ENCODE peak calls at places on chromosomes 3 and 15, in nine cellular contexts. X is NCI-H2081; K is stimulated activated naive CD4-positive, alpha-beta T cell; B is NCI-H2171; N is foreskin keratinocyte; U is GM04504; Z is Caki2; W is memory B cell; I is kidney tubule cell. R is an unnamed sample.

GRCh38 chr3:5122741-5123706 is 932 bp downstream of the ARL8B start:
- DNase-seq in X (no peak), K (peak), B (no peak), N (peak), U (no peak), Z (peak), W (peak), I (peak), R (peak)

GRCh38 chr15:83094592-83094991 is 12.9 kb upstream of the TM6SF1 start:
- DNase-seq in X (no peak), K (no peak), B (no peak), N (no peak), U (no peak), Z (no peak), W (no peak), I (no peak), R (no peak)

GRCh38 chr15:40296561-40297230 is 11.0 kb downstream of the PLCB2 start:
- DNase-seq in X (no peak), K (no peak), B (no peak), N (no peak), U (no peak), Z (no peak), W (no peak), I (no peak), R (no peak)

GRCh38 chr3:9681723-9682081 is 21.9 kb upstream of the CPNE9 start:
- DNase-seq in X (no peak), K (no peak), B (no peak), N (no peak), U (no peak), Z (no peak), W (no peak), I (no peak), R (no peak)

GRCh38 chr15:86916671-86917450 is 837.2 kb downstream of the AGBL1 start:
- DNase-seq in X (no peak), K (no peak), B (no peak), N (no peak), U (no peak), Z (no peak), W (no peak), I (no peak), R (no peak)

GRCh38 chr15:87755226-87755625 is 501.3 kb downstream of the NTRK3 start:
- DNase-seq in X (no peak), K (no peak), B (no peak), N (no peak), U (no peak), Z (peak), W (no peak), I (peak), R (no peak)

GRCh38 chr3:178393833-178394232 is 142.4 kb upstream of the KCNMB2 start:
- DNase-seq in X (no peak), K (no peak), B (no peak), N (peak), U (peak), Z (no peak), W (no peak), I (peak), R (no peak)

GRCh38 chr15:56371495-56372147 is 6.4 kb downstream of the TEX9 start:
- DNase-seq in X (no peak), K (no peak), B (no peak), N (peak), U (no peak), Z (peak), W (peak), I (peak), R (peak)

GRCh38 chr3:115693868-115694267 is 70.6 kb downstream of the GAP43 start:
- DNase-seq in X (no peak), K (no peak), B (no peak), N (no peak), U (no peak), Z (no peak), W (no peak), I (no peak), R (no peak)

GRCh38 chr3:188338081-188338480 is 184.1 kb downstream of the LPP start:
- DNase-seq in X (no peak), K (no peak), B (no peak), N (no peak), U (no peak), Z (no peak), W (no peak), I (peak), R (no peak)

GRCh38 chr3:37761583-37761982 is 100.1 kb upstream of the CTDSPL start:
- DNase-seq in X (no peak), K (no peak), B (no peak), N (no peak), U (no peak), Z (no peak), W (no peak), I (no peak), R (no peak)

GRCh38 chr3:157793745-157794144 is 290.5 kb upstream of the VEPH1 start:
- DNase-seq in X (no peak), K (no peak), B (no peak), N (no peak), U (no peak), Z (no peak), W (no peak), I (no peak), R (peak)

GRCh38 chr15:37979597-37979996 is 45.2 kb downstream of the TMCO5A start:
- DNase-seq in X (no peak), K (no peak), B (no peak), N (no peak), U (no peak), Z (no peak), W (no peak), I (no peak), R (no peak)

GRCh38 chr3:62049033-62049432 is 324.3 kb downstream of the FEZF2 start:
- DNase-seq in X (no peak), K (no peak), B (no peak), N (peak), U (no peak), Z (no peak), W (no peak), I (peak), R (no peak)

GRCh38 chr15:77497942-77498361 is 77.3 kb downstream of the HMG20A start:
- DNase-seq in X (no peak), K (no peak), B (no peak), N (no peak), U (no peak), Z (no peak), W (no peak), I (no peak), R (no peak)

GRCh38 chr3:184757010-184757651 is 45.3 kb upstream of the MAGEF1 start:
- DNase-seq in X (no peak), K (no peak), B (no peak), N (peak), U (peak), Z (no peak), W (no peak), I (no peak), R (no peak)

GRCh38 chr15:73345658-73346057 is 23.1 kb downstream of the HCN4 start:
- DNase-seq in X (peak), K (no peak), B (no peak), N (no peak), U (no peak), Z (no peak), W (no peak), I (no peak), R (peak)

GRCh38 chr3:9754678-9755077 is 4.9 kb downstream of the OGG1 start:
- DNase-seq in X (no peak), K (no peak), B (no peak), N (peak), U (no peak), Z (no peak), W (no peak), I (peak), R (no peak)

GRCh38 chr3:38738630-38739395 is 77.2 kb downstream of the SCN10A start:
- DNase-seq in X (peak), K (no peak), B (no peak), N (peak), U (peak), Z (peak), W (no peak), I (peak), R (peak)

GRCh38 chr3:94482686-94483085 is 419.8 kb downstream of the NSUN3 start:
- DNase-seq in X (no peak), K (no peak), B (no peak), N (no peak), U (no peak), Z (no peak), W (no peak), I (no peak), R (no peak)

GRCh38 chr3:101091489-101091888 is 98.3 kb upstream of the ABI3BP start:
- DNase-seq in X (no peak), K (no peak), B (no peak), N (peak), U (no peak), Z (peak), W (no peak), I (peak), R (no peak)

GRCh38 chr15:77482570-77482969 is 61.9 kb downstream of the HMG20A start:
- DNase-seq in X (no peak), K (no peak), B (no peak), N (peak), U (no peak), Z (no peak), W (no peak), I (peak), R (peak)

GRCh38 chr3:30695302-30696061 is 89.1 kb downstream of the TGFBR2 start:
- DNase-seq in X (no peak), K (no peak), B (no peak), N (no peak), U (no peak), Z (no peak), W (no peak), I (no peak), R (no peak)

GRCh38 chr15:31300208-31300661 is 26.4 kb upstream of the KLF13 start:
- DNase-seq in X (peak), K (no peak), B (no peak), N (no peak), U (no peak), Z (no peak), W (no peak), I (no peak), R (peak)

GRCh38 chr15:66833372-66833771 is 131.3 kb downstream of the SMAD6 start:
- DNase-seq in X (no peak), K (no peak), B (no peak), N (peak), U (no peak), Z (no peak), W (peak), I (no peak), R (peak)

GRCh38 chr3:54240-54639 is 142.3 kb upstream of the CHL1 start:
- DNase-seq in X (no peak), K (no peak), B (no peak), N (no peak), U (no peak), Z (no peak), W (no peak), I (no peak), R (no peak)

GRCh38 chr3:52280046-52280445 is 1.6 kb upstream of the WDR82 start:
- DNase-seq in X (peak), K (no peak), B (no peak), N (no peak), U (no peak), Z (no peak), W (no peak), I (peak), R (peak)

GRCh38 chr3:159922861-159923312 is 65.7 kb upstream of the IL12A start:
- DNase-seq in X (no peak), K (no peak), B (no peak), N (no peak), U (no peak), Z (no peak), W (peak), I (no peak), R (no peak)

R was measured in NCI-H69.